ENCODE peak calls at places on chromosomes 5 and 9, in four cellular contexts. B is fibroblast of mammary gland; X is brain microvascular endothelial cell; V is CD4-positive, alpha-beta T cell. W is an unnamed sample.
A peak's percentile ranks its signal among the peaks of the same experiment; 100 is the strongest.

GRCh38 chr5:147949711-147950573 is 43.6 kb upstream of the C5orf46 start:
- DNase-seq in B (peak; percentile 49), X (no peak), V (no peak), W (peak; percentile 66)

GRCh38 chr9:97397220-97397619 is 14.7 kb upstream of the TDRD7 start:
- DNase-seq in B (peak; percentile 24), X (no peak), V (no peak), W (peak; percentile 22)

GRCh38 chr5:93054424-93055165 is 526.4 kb downstream of the NR2F1-AS1 start:
- DNase-seq in B (peak; percentile 62), X (peak; percentile 28), V (no peak), W (peak; percentile 22)

GRCh38 chr5:150070821-150071220 is 15.5 kb downstream of the CSF1R start:
- DNase-seq in B (no peak), X (no peak), V (no peak), W (no peak)

GRCh38 chr9:101485873-101486692 is 47.6 kb upstream of the RNF20 start:
- DNase-seq in B (peak; percentile 27), X (no peak), V (no peak), W (peak; percentile 28)

GRCh38 chr9:34328500-34328982 is 527 bp downstream of the KIF24 start:
- DNase-seq in B (peak; percentile 38), X (no peak), V (no peak), W (peak; percentile 29)

GRCh38 chr5:173671121-173671949 is 54.9 kb upstream of the BOD1 start:
- DNase-seq in B (peak; percentile 37), X (no peak), V (no peak), W (no peak)

GRCh38 chr9:76177924-76178323 is 216.3 kb downstream of the RFK start:
- DNase-seq in B (no peak), X (no peak), V (no peak), W (no peak)

GRCh38 chr5:103232393-103232999 is 26.1 kb upstream of the MACIR start:
- DNase-seq in B (peak; percentile 55), X (peak; percentile 58), V (no peak), W (peak; percentile 47)

GRCh38 chr5:175696139-175696854 is 38.4 kb downstream of the HRH2 start:
- DNase-seq in B (no peak), X (peak; percentile 24), V (peak; percentile 50), W (no peak)
- TF ChIP-seq CTCF in B (no peak), X (peak; percentile 54), V (peak; percentile 88), W (no peak)

GRCh38 chr9:108836771-108837170 is 19.0 kb downstream of the ACTL7B start:
- DNase-seq in B (peak; percentile 24), X (no peak), V (no peak), W (peak; percentile 97)

GRCh38 chr9:108835831-108836230 is 20.0 kb downstream of the ACTL7B start:
- DNase-seq in B (no peak), X (no peak), V (no peak), W (peak; percentile 89)

GRCh38 chr9:108834959-108835696 is 20.7 kb downstream of the ACTL7B start:
- DNase-seq in B (no peak), X (no peak), V (no peak), W (peak; percentile 91)

GRCh38 chr9:108837530-108837929 is 18.3 kb downstream of the ACTL7B start:
- DNase-seq in B (no peak), X (no peak), V (no peak), W (peak; percentile 95)

DNA sequence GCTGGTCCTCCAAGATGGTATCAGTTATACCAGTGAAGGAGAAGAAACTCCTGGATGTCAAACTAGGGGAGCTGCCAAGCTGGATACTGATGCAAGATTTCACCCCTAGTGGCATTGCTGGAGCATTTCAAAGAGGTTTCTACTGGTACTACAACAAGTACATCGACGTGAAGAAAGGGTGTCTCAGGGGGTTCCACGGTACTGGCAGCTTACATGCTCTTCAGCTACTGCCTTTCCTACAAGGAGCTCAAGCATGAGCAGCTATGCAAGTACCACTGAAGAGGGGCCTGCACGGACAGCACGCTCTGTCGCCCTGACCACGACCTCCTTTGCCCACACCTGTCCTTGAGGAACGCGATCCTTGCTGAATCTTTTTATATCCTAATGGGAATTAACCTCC is 19.5 kb downstream of the ACTL7B start:
- DNase-seq in B (no peak), X (no peak), V (no peak), W (no peak)
- TF ChIP-seq CTCF in B (no peak), X (no peak), V (no peak), W (no peak)

GRCh38 chr5:59058237-59058636 is 475.4 kb downstream of the RAB3C start:
- DNase-seq in B (no peak), X (no peak), V (no peak), W (no peak)

GRCh38 chr5:59058977-59059687 is 476.3 kb downstream of the RAB3C start:
- DNase-seq in B (no peak), X (no peak), V (no peak), W (no peak)

GRCh38 chr5:59064256-59064655 is 481.4 kb downstream of the RAB3C start:
- DNase-seq in B (peak; percentile 43), X (no peak), V (no peak), W (no peak)

GRCh38 chr5:59062986-59063683 is 480.3 kb downstream of the RAB3C start:
- DNase-seq in B (peak; percentile 97), X (no peak), V (no peak), W (no peak)

GRCh38 chr5:59061377-59061776 is 478.5 kb downstream of the RAB3C start:
- DNase-seq in B (peak; percentile 49), X (no peak), V (no peak), W (peak; percentile 80)
- TF ChIP-seq CTCF in B (no peak), X (no peak), V (no peak), W (no peak)

GRCh38 chr9:130696139-130696650 is 2.6 kb downstream of the EXOSC2 start:
- DNase-seq in B (no peak), X (no peak), V (no peak), W (no peak)

GRCh38 chr9:130694205-130694604 is 625 bp downstream of the EXOSC2 start:
- DNase-seq in B (no peak), X (no peak), V (no peak), W (no peak)

GRCh38 chr9:130693101-130693425 is 517 bp upstream of the EXOSC2 start:
- DNase-seq in B (no peak), X (no peak), V (no peak), W (no peak)

GRCh38 chr9:130692365-130692764 is 1.2 kb upstream of the EXOSC2 start:
- DNase-seq in B (peak; percentile 33), X (no peak), V (no peak), W (no peak)

GRCh38 chr9:130693426-130694191 is at the start of gene EXOSC2:
- DNase-seq in B (peak; percentile 98), X (peak; percentile 99), V (peak; percentile 96), W (peak; percentile 94)
- TF ChIP-seq CTCF in B (no peak), X (no peak), V (no peak), W (no peak)

W was measured in bronchial epithelial cell.